ENCODE peak calls at places on chromosomes 12 and 14, in six cellular contexts. M is NCI-H510A; H is stimulated activated CD4-positive, alpha-beta T cell treated with anti-CD3 and anti-CD28 coated beads, Interleukin-4, amount 100 ng/mL, for 1 hour; S is foreskin melanocyte; B is mesendoderm; O is left lobe of liver. A is an unnamed sample.

GRCh38 chr14:68664225-68664681 is 128.6 kb downstream of the ZFP36L1 start:
- DNase-seq in M (no peak), S (no peak), O (peak), B (no peak), H (no peak), A (no peak)

GRCh38 chr12:4191642-4192041 is 81.9 kb upstream of the CCND2 start:
- DNase-seq in M (no peak), B (no peak), O (no peak), H (no peak), S (no peak), A (no peak)

GRCh38 chr14:105848570-105848969 is 322.2 kb downstream of the TMEM121 start:
- DNase-seq in M (no peak), S (no peak), H (no peak), O (no peak), B (no peak), A (no peak)

GRCh38 chr14:69499436-69499835 is 14.9 kb downstream of the PLEKHD1 start:
- DNase-seq in S (no peak), H (no peak), M (no peak), O (no peak), B (no peak), A (no peak)

GRCh38 chr14:94717808-94718207 is 52.1 kb downstream of the GSC start:
- DNase-seq in O (no peak), B (no peak), S (no peak), M (no peak), H (no peak), A (no peak)

GRCh38 chr14:68927956-68928675 is 51.0 kb downstream of the ACTN1 start:
- DNase-seq in S (no peak), B (no peak), H (no peak), M (no peak), O (no peak), A (no peak)

GRCh38 chr12:88960213-88960878 is 380.1 kb upstream of the KITLG start:
- DNase-seq in O (no peak), S (peak), M (no peak), B (no peak), H (no peak), A (no peak)

GRCh38 chr12:112885204-112885603 is 21.6 kb upstream of the OAS1 start:
- DNase-seq in M (no peak), B (no peak), O (no peak), H (no peak), S (no peak), A (no peak)

GRCh38 chr12:79560165-79560889 is 130.4 kb downstream of the PAWR start:
- DNase-seq in S (no peak), B (no peak), O (no peak), M (no peak), H (no peak), A (no peak)

GRCh38 chr12:110531741-110532333 is 29.7 kb downstream of the RAD9B start:
- DNase-seq in S (peak), M (no peak), O (no peak), H (no peak), B (no peak), A (no peak)